ENCODE peak calls at places on chromosomes 12 and 14, in four cellular contexts. U is lower lobe of right lung, I is gastrocnemius medialis, P is suprapubic skin. D is an unnamed sample.
A peak's percentile ranks its signal among the peaks of the same experiment; 100 is the strongest.

GRCh38 chr12:130818381-130819247 is 20.4 kb downstream of the STX2 start:
- DNase-seq in P (no peak), I (no peak), U (peak; percentile 84), D (peak; percentile 67)

GRCh38 chr12:116990971-116991966 is 80.5 kb downstream of the FBXW8 start:
- DNase-seq in U (no peak), P (no peak), I (no peak), D (no peak)

GRCh38 chr12:104355630-104356029 is 52.1 kb downstream of the EID3 start:
- DNase-seq in U (no peak), I (no peak), P (no peak), D (no peak)

GRCh38 chr12:118060301-118061010 is 523 bp downstream of the WSB2 start:
- DNase-seq in U (peak; percentile 78), I (peak; percentile 40), P (peak; percentile 76), D (peak; percentile 62)

GRCh38 chr14:104784846-104785707 is 10.5 kb downstream of the AKT1 start:
- DNase-seq in U (peak; percentile 74), I (no peak), P (no peak), D (peak; percentile 68)

GRCh38 chr12:18861287-18861858 is 123.5 kb downstream of the CAPZA3 start:
- DNase-seq in I (no peak), P (no peak), U (no peak), D (no peak)

GRCh38 chr14:104388631-104389325 is 190.8 kb upstream of the C14orf180 start:
- DNase-seq in I (no peak), P (peak; percentile 46), U (no peak), D (no peak)

GRCh38 chr14:100076630-100077029 is 11.4 kb downstream of the EVL start:
- DNase-seq in I (peak; percentile 66), P (peak; percentile 77), U (peak; percentile 71), D (no peak)

GRCh38 chr14:101350021-101350420 is 211.3 kb upstream of the DIO3 start:
- DNase-seq in U (no peak), I (no peak), P (peak; percentile 26), D (no peak)

GRCh38 chr14:36521598-36522345 is 1.7 kb upstream of the NKX2-1 start:
- DNase-seq in I (no peak), P (no peak), U (peak; percentile 68), D (no peak)

GRCh38 chr14:104689620-104690265 is 325 bp downstream of the INF2 start:
- DNase-seq in I (no peak), P (no peak), U (no peak), D (no peak)

GRCh38 chr14:83988274-83988673 is 1541.7 kb upstream of the FLRT2 start:
- DNase-seq in I (no peak), P (no peak), U (no peak), D (no peak)

GRCh38 chr12:96948782-96949181 is 41.7 kb downstream of the NEDD1 start:
- DNase-seq in I (no peak), P (no peak), U (no peak), D (no peak)

GRCh38 chr12:77049767-77050353 is 15.5 kb downstream of the E2F7 start:
- DNase-seq in P (no peak), I (no peak), U (no peak), D (no peak)

GRCh38 chr12:50677858-50678257 is 86.0 kb upstream of the ATF1 start:
- DNase-seq in I (no peak), P (no peak), U (no peak), D (no peak)

GRCh38 chr14:72608391-72609204 is 285.3 kb downstream of the DPF3 start:
- DNase-seq in U (no peak), I (no peak), P (no peak), D (no peak)

GRCh38 chr14:20970983-20971704 is 15.9 kb downstream of the RNASE2 start:
- DNase-seq in P (peak; percentile 89), U (peak; percentile 91), I (peak; percentile 74), D (peak; percentile 90)

GRCh38 chr14:24911324-24912095 is 138.4 kb downstream of the STXBP6 start:
- DNase-seq in P (no peak), U (no peak), I (no peak), D (no peak)

GRCh38 chr12:127273621-127274020 is 993.3 kb upstream of the TMEM132C start:
- DNase-seq in I (no peak), P (no peak), U (no peak), D (no peak)

GRCh38 chr12:40376533-40377267 is 151.9 kb downstream of the LRRK2 start:
- DNase-seq in P (no peak), U (no peak), I (no peak), D (no peak)

GRCh38 chr12:65885312-65885711 is 61.0 kb downstream of the HMGA2 start:
- DNase-seq in I (no peak), P (no peak), U (no peak), D (no peak)

GRCh38 chr12:7396418-7396817 is 47.5 kb downstream of the CD163L1 start:
- DNase-seq in P (no peak), I (no peak), U (no peak), D (no peak)
- H3K27ac ChIP-seq in P (no peak overlapping the region), I (no peak overlapping the region), U (no peak overlapping the region), D (no peak overlapping the region)

GRCh38 chr12:26247873-26248272 is 52.5 kb downstream of the SSPN start:
- DNase-seq in U (no peak), P (no peak), I (no peak), D (no peak)

GRCh38 chr12:26242683-26243082 is 47.3 kb downstream of the SSPN start:
- DNase-seq in P (no peak), I (no peak), U (no peak), D (no peak)

GRCh38 chr12:26245175-26245942 is 50.0 kb downstream of the SSPN start:
- DNase-seq in U (no peak), I (no peak), P (no peak), D (no peak)

GRCh38 chr12:26244503-26244902 is 49.1 kb downstream of the SSPN start:
- DNase-seq in P (no peak), U (no peak), I (no peak), D (no peak)

GRCh38 chr12:26246483-26247164 is 51.3 kb downstream of the SSPN start:
- DNase-seq in U (no peak), I (no peak), P (no peak), D (no peak)
- TF ChIP-seq CTCF in U (no peak), I (no peak), P (no peak), D (no peak)

GRCh38 chr12:124232654-124232987 is 62.3 kb upstream of the RFLNA start:
- DNase-seq in I (no peak), P (no peak), U (no peak), D (no peak)

GRCh38 chr12:124230789-124231188 is 64.1 kb upstream of the RFLNA start:
- DNase-seq in I (no peak), P (no peak), U (no peak), D (no peak)

GRCh38 chr12:124233846-124234620 is 60.9 kb upstream of the RFLNA start:
- DNase-seq in P (no peak), U (no peak), I (no peak), D (no peak)

GRCh38 chr12:124231980-124232653 is 62.8 kb upstream of the RFLNA start:
- DNase-seq in I (peak; percentile 34), U (peak; percentile 74), P (no peak), D (no peak)

GRCh38 chr12:124233041-124233836 is 61.7 kb upstream of the RFLNA start:
- DNase-seq in I (no peak), U (no peak), P (no peak), D (no peak)
- H3K27ac ChIP-seq in I (no peak overlapping the region), U (no peak overlapping the region), P (no peak overlapping the region), D (no peak overlapping the region)

GRCh38 chr12:124909831-124910560 is 4.5 kb downstream of the UBC start:
- DNase-seq in U (no peak), I (peak; percentile 31), P (no peak), D (no peak)

GRCh38 chr12:124910561-124911478 is 3.6 kb downstream of the UBC start:
- DNase-seq in P (no peak), U (no peak), I (peak; percentile 35), D (no peak)

GRCh38 chr12:124904306-124905098 is 9.9 kb downstream of the UBC start:
- DNase-seq in P (peak; percentile 92), U (peak; percentile 87), I (peak; percentile 92), D (peak; percentile 68)

GRCh38 chr12:124902916-124903315 is 11.5 kb downstream of the UBC start:
- DNase-seq in P (no peak), I (no peak), U (no peak), D (no peak)

DNA sequence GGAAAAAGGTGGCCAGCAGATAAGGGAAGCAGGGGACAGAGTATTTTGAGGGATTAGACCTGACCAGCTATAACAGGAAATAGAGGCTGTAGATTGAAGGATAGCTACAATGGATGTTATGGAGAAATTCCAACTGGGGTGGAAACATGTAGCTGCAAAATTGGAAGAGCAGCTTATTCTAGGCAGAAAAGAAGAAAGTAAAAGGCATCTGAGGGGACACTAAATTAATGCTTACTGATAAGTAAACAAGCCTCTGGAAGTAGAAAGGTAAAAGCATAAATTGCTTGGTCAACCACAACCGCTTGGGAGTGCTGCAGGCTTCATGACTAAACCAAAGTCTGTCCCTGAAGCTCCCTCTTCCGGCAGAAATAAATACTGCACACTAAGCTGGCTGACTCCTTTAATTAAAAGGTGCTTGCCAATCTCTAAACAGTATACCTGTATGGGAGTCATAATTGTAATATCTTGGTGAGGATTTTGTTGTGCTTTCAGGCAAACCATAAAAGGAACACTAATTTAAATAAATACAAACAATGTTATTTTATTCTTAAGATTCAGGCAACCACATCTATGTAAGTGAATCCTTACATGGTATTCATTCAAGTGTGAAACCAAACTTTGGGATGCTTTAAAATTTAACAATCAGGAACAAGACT is 7.7 kb downstream of the UBC start:
- DNase-seq in U (peak; percentile 82), P (peak; percentile 94), I (peak; percentile 88), D (peak; percentile 93)
- TF ChIP-seq CTCF in U (peak; percentile 98), P (peak; percentile 95), I (peak; percentile 90), D (peak; percentile 84)

GRCh38 chr12:132772551-132772950 is 10.9 kb upstream of the ANKLE2 start:
- DNase-seq in U (no peak), I (no peak), P (no peak), D (no peak)

GRCh38 chr12:132775502-132776233 is 14.0 kb upstream of the ANKLE2 start:
- DNase-seq in U (no peak), P (no peak), I (no peak), D (no peak)

GRCh38 chr12:132773077-132774020 is 11.7 kb upstream of the ANKLE2 start:
- DNase-seq in U (no peak), P (no peak), I (no peak), D (no peak)

GRCh38 chr12:132774159-132774558 is 12.5 kb upstream of the ANKLE2 start:
- DNase-seq in P (no peak), I (no peak), U (no peak), D (no peak)

DNA sequence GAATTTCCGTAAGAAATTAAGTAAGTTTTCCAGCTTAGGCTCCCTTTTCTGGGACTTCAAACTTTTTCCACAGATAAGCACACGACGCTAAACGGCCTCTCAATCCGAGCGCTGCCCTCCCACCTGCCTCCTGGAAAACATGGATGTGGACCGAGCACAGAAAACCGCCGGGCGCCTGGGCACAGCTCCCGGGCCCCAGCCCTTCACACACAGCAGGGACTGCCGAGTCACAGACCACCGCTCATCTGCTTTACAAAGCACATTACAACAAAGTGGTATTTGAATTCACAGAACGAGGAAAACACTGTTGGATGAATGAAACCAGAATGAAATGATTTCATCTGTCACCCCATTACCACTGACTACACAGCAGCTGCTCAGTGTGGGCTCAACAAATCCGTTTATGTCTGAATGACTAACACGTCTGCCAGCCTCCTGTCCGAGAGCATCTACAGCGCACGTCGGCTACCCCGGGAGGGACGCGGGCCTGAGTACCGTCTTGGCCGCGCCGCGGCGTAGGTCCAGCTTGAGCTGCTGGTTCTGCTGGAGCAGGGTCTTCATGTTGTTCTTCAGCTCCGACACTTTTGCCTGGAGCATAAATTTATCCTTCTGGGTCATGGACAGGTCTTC is 13.1 kb upstream of the ANKLE2 start:
- DNase-seq in I (no peak), P (no peak), U (no peak), D (no peak)
- H3K27ac ChIP-seq in I (no peak overlapping the region), P (no peak overlapping the region), U (no peak overlapping the region), D (no peak overlapping the region)

GRCh38 chr12:120687570-120688289 is 781 bp downstream of the MLEC start:
- DNase-seq in I (no peak), P (peak; percentile 68), U (peak; percentile 59), D (no peak)
- TF ChIP-seq CTCF in I (no peak), P (no peak), U (no peak), D (no peak)